ENCODE peak calls at places on chromosome 9, in four cellular contexts. A is GM23248, Q is IMR-90, T is heart left ventricle. K is an unnamed sample. For H3K27me3 and H3K4me1, the result is how much of the 10 kb centered on the place peaks cover.

GRCh38 chr9:127489471-127490115 is 38.3 kb downstream of the LRSAM1 start:
- DNase-seq in A (no peak), Q (no peak), T (no peak), K (no peak)

GRCh38 chr9:27247756-27248155 is 49.2 kb downstream of the EQTN start:
- DNase-seq in A (peak), Q (peak), T (no peak), K (peak)

GRCh38 chr9:126417007-126417406 is 90.4 kb downstream of the MVB12B start:
- DNase-seq in A (no peak), Q (no peak), T (no peak), K (no peak)

GRCh38 chr9:134060546-134060945 is 7.3 kb downstream of the BRD3 start:
- DNase-seq in A (no peak), Q (no peak), T (no peak), K (no peak)

GRCh38 chr9:126403451-126403850 is 76.8 kb downstream of the MVB12B start:
- DNase-seq in A (peak), Q (peak), T (no peak), K (no peak)

GRCh38 chr9:115261656-115262081 is 143.7 kb upstream of the TNC start:
- DNase-seq in A (peak), Q (peak), T (no peak), K (peak)

GRCh38 chr9:94068257-94068656 is 16.0 kb upstream of the PTPDC1 start:
- DNase-seq in A (no peak), Q (no peak), T (no peak), K (no peak)

GRCh38 chr9:126375386-126375785 is 48.8 kb downstream of the MVB12B start:
- DNase-seq in A (peak), Q (peak), T (peak), K (no peak)

GRCh38 chr9:137579259-137579604 is 507 bp upstream of the DPH7 start:
- DNase-seq in A (peak), Q (no peak), T (no peak), K (no peak)

GRCh38 chr9:69023650-69024049 is 9.7 kb upstream of the PRKACG start:
- DNase-seq in A (no peak), Q (no peak), T (no peak), K (no peak)

GRCh38 chr9:83059417-83059816 is 3.5 kb downstream of the RASEF start:
- DNase-seq in A (no peak), Q (no peak), T (no peak), K (no peak)

GRCh38 chr9:134656334-134657034 is 14.9 kb downstream of the COL5A1 start:
- DNase-seq in A (peak), Q (no peak), T (no peak), K (no peak)

GRCh38 chr9:127158995-127159801 is 36.8 kb upstream of the ANGPTL2 start:
- DNase-seq in A (peak), Q (peak), T (peak), K (no peak)

GRCh38 chr9:27473135-27473534 is 51.0 kb upstream of the IFNK start:
- DNase-seq in A (peak), Q (no peak), T (no peak), K (no peak)

GRCh38 chr9:124873664-124874063 is 11.7 kb downstream of the ARPC5L start:
- DNase-seq in A (no peak), Q (no peak), T (no peak), K (no peak)

GRCh38 chr9:136109351-136110081 is 9.2 kb downstream of the TMEM250 start:
- DNase-seq in A (peak), Q (peak), T (peak), K (peak)

GRCh38 chr9:78221425-78221824 is 14.4 kb upstream of the CEP78 start:
- DNase-seq in A (peak), Q (no peak), T (no peak), K (no peak)

GRCh38 chr9:649128-650074 is 192.1 kb upstream of the DMRT1 start:
- DNase-seq in A (no peak), Q (no peak), T (no peak), K (peak)

GRCh38 chr9:95111716-95112115 is 205.8 kb downstream of the FANCC start:
- DNase-seq in A (no peak), Q (no peak), T (no peak), K (no peak)

GRCh38 chr9:13750061-13750460 is 470.6 kb upstream of the MPDZ start:
- DNase-seq in A (peak), Q (peak), T (no peak), K (peak)

GRCh38 chr9:127562841-127563523 is 49.1 kb upstream of the STXBP1 start:
- DNase-seq in A (no peak), Q (peak), T (no peak), K (peak)

GRCh38 chr9:29211681-29212589 is 1638.7 kb upstream of the C9orf72 start:
- DNase-seq in A (peak), Q (no peak), T (no peak), K (no peak)

GRCh38 chr9:109852561-109852960 is 72.6 kb downstream of the PALM2AKAP2 start:
- DNase-seq in A (no peak), Q (no peak), T (no peak), K (no peak)
- H3K27me3 ChIP-seq in A (under half), Q (under half), T (under half), K (under half)

GRCh38 chr9:20506631-20507030 is 115.7 kb downstream of the MLLT3 start:
- DNase-seq in A (no peak), Q (no peak), T (no peak), K (no peak)
- H3K4me1 ChIP-seq in A (under half), Q (under half), T (under half), K (under half)

GRCh38 chr9:130289711-130290241 is 24.2 kb downstream of the HMCN2 start:
- DNase-seq in A (no peak), Q (no peak), T (no peak), K (no peak)

GRCh38 chr9:130290353-130291181 is 25.0 kb downstream of the HMCN2 start:
- DNase-seq in A (no peak), Q (no peak), T (no peak), K (no peak)

GRCh38 chr9:130294664-130295063 is 29.1 kb downstream of the HMCN2 start:
- DNase-seq in A (no peak), Q (no peak), T (no peak), K (no peak)

GRCh38 chr9:130291474-130291873 is 25.9 kb downstream of the HMCN2 start:
- DNase-seq in A (no peak), Q (no peak), T (no peak), K (no peak)

DNA sequence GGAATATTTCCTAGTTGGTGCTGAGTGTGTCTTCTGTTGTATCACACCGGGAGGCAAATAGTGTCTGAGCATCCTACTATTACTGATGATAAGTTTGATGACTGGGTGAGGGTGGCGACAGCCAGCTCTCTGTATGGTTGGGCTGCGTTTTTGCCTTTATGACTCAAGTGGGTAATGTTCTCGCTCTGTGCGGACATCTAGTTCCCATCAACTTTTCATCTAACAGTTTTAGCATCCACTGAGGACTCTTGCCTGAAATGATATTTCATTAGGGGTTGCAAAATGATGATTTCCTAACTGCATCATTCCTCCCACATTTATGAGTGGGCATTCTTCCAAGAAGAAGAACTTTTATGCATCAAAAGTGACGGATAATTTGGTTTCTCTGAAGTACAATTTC is 26.5 kb downstream of the HMCN2 start:
- DNase-seq in A (peak), Q (no peak), T (no peak), K (no peak)
- H3K27me3 ChIP-seq in A (half or more), Q (half or more), T (under half), K (under half)

GRCh38 chr9:87076825-87077224 is 129.5 kb upstream of the GAS1 start:
- DNase-seq in A (no peak), Q (peak), T (no peak), K (no peak)
- H3K4me1 ChIP-seq in A (under half), Q (under half), T (under half), K (under half)

GRCh38 chr9:76873056-76873792 is 32.7 kb downstream of the PRUNE2 start:
- DNase-seq in A (peak), Q (no peak), T (no peak), K (no peak)
- H3K27me3 ChIP-seq in A (under half), Q (under half), T (under half), K (under half)

K was measured in foreskin keratinocyte.